ENCODE peak calls at places on chromosomes 13 and 19, in four cellular contexts. U, M, G and H are unnamed samples.

GRCh38 chr13:74869846-74870245 is 612.1 kb downstream of the TBC1D4 start:
- DNase-seq in U (no peak), M (no peak), G (no peak), H (no peak)

GRCh38 chr13:24127116-24127631 is 33.3 kb upstream of the SPATA13 start:
- DNase-seq in U (no peak), M (no peak), G (no peak), H (no peak)

GRCh38 chr13:95833713-95834112 is 156.8 kb downstream of the DNAJC3 start:
- DNase-seq in U (no peak), M (no peak), G (no peak), H (no peak)

GRCh38 chr13:40518481-40518882 is 148.0 kb downstream of the FOXO1 start:
- DNase-seq in U (no peak), M (peak), G (no peak), H (no peak)

GRCh38 chr19:52603558-52604207 is 33.6 kb downstream of the ZNF701 start:
- DNase-seq in U (no peak), M (no peak), G (no peak), H (no peak)

GRCh38 chr13:39942901-39943273 is 287.4 kb downstream of the COG6 start:
- DNase-seq in U (peak), M (no peak), G (peak), H (peak)

GRCh38 chr19:32176591-32176990 is 168.8 kb upstream of the ZNF507 start:
- DNase-seq in U (no peak), M (no peak), G (no peak), H (no peak)

GRCh38 chr13:99987180-99988047 is 5.8 kb downstream of the ZIC2 start:
- DNase-seq in U (no peak), M (no peak), G (no peak), H (no peak)

GRCh38 chr19:32649751-32650150 is 25.2 kb downstream of the ANKRD27 start:
- DNase-seq in U (no peak), M (no peak), G (no peak), H (no peak)

GRCh38 chr19:15551183-15552004 is 43.1 kb downstream of the CYP4F22 start:
- DNase-seq in U (no peak), M (no peak), G (peak), H (no peak)

GRCh38 chr19:48372904-48373303 is 8.7 kb downstream of the SYNGR4 start:
- DNase-seq in U (no peak), M (peak), G (no peak), H (no peak)

GRCh38 chr19:13163609-13164364 is 13.6 kb downstream of the IER2 start:
- DNase-seq in U (peak), M (peak), G (peak), H (peak)

GRCh38 chr13:107678075-107678689 is 537.2 kb downstream of the LIG4 start:
- DNase-seq in U (no peak), M (no peak), G (no peak), H (no peak)

GRCh38 chr19:51551673-51552440 is 19.2 kb upstream of the ZNF175 start:
- DNase-seq in U (no peak), M (no peak), G (no peak), H (no peak)

GRCh38 chr13:41916173-41916954 is 44.5 kb downstream of the VWA8 start:
- DNase-seq in U (no peak), M (no peak), G (no peak), H (no peak)

GRCh38 chr13:114124921-114125320 is 7.5 kb downstream of the RASA3 start:
- DNase-seq in U (no peak), M (no peak), G (no peak), H (no peak)

GRCh38 chr13:90613076-90613795 is 734.3 kb upstream of the MIR17HG start:
- DNase-seq in U (no peak), M (no peak), G (no peak), H (no peak)

GRCh38 chr19:45100797-45101196 is 7.8 kb downstream of the PPP1R37 start:
- DNase-seq in U (no peak), M (no peak), G (no peak), H (no peak)

GRCh38 chr13:43019811-43020210 is 3.6 kb upstream of the DNAJC15 start:
- DNase-seq in U (no peak), M (no peak), G (no peak), H (no peak)

GRCh38 chr13:80196756-80197155 is 144.2 kb downstream of the SPRY2 start:
- DNase-seq in U (no peak), M (no peak), G (no peak), H (no peak)

GRCh38 chr13:25292301-25292700 is 5.0 kb upstream of the MTMR6 start:
- DNase-seq in U (no peak), M (no peak), G (no peak), H (no peak)

GRCh38 chr19:2420490-2420889 is 6.9 kb downstream of the TIMM13 start:
- DNase-seq in U (no peak), M (no peak), G (no peak), H (no peak)

GRCh38 chr19:50720921-50721291 is 1.3 kb upstream of the SHANK1 start:
- DNase-seq in U (no peak), M (peak), G (no peak), H (no peak)

GRCh38 chr13:23461544-23461943 is 28.0 kb upstream of the SACS start:
- DNase-seq in U (no peak), M (no peak), G (no peak), H (no peak)

GRCh38 chr13:95354156-95354555 is 52.9 kb upstream of the ABCC4 start:
- DNase-seq in U (no peak), M (no peak), G (no peak), H (no peak)

GRCh38 chr13:105908581-105908980 is 626.9 kb downstream of the EFNB2 start:
- DNase-seq in U (no peak), M (no peak), G (no peak), H (no peak)

GRCh38 chr13:99974296-99974938 is 2.9 kb upstream of the ZIC5 start:
- DNase-seq in U (no peak), M (no peak), G (peak), H (no peak)

GRCh38 chr13:32267836-32268439 is 47.2 kb downstream of the ZAR1L start:
- DNase-seq in U (peak), M (no peak), G (no peak), H (no peak)

GRCh38 chr19:56856822-56857221 is 16.3 kb upstream of the PEG3 start:
- DNase-seq in U (no peak), M (no peak), G (no peak), H (no peak)

GRCh38 chr13:19713186-19713965 is 69.4 kb downstream of the PSPC1 start:
- DNase-seq in U (no peak), M (no peak), G (no peak), H (no peak)

DNA sequence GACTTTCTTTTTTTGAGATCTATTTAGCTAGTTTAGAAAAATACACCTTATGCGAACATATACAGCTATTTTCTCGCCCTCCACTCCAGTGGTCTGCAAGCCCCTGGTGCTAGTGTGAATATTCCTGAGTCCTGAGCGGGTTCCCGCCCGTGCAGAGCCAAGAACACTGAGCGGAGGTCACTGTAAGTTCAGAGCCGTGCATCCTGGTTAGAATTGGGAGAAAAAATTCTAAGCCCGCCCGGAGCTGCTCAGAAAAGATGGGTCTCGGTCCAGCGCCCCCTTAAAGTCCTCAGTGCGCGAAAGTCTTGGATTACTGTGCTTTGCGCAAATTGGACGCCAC is 117.7 kb downstream of the KCNRG start:
- DNase-seq in U (peak), M (no peak), G (no peak), H (no peak)
- H3K4me3 ChIP-seq in U (no peak), M (no peak), G (no peak), H (no peak)

GRCh38 chr19:38394488-38394887 is 6.0 kb downstream of the SPRED3 start:
- DNase-seq in U (no peak), M (no peak), G (no peak), H (no peak)
- H3K4me3 ChIP-seq in U (no peak), M (no peak), G (no peak), H (peak)

GRCh38 chr19:35928507-35928906 is 7.7 kb upstream of the LRFN3 start:
- DNase-seq in U (no peak), M (no peak), G (no peak), H (no peak)

GRCh38 chr19:35935911-35936737 is at the start of gene LRFN3:
- DNase-seq in U (peak), M (peak), G (peak), H (peak)

GRCh38 chr19:35931161-35931873 is 4.9 kb upstream of the LRFN3 start:
- DNase-seq in U (peak), M (peak), G (peak), H (peak)

GRCh38 chr19:35931874-35932202 is 4.3 kb upstream of the LRFN3 start:
- DNase-seq in U (no peak), M (no peak), G (no peak), H (no peak)

GRCh38 chr19:35932291-35932936 is 3.8 kb upstream of the LRFN3 start:
- DNase-seq in U (no peak), M (no peak), G (no peak), H (no peak)
- H3K4me3 ChIP-seq in U (no peak), M (peak), G (no peak), H (no peak)

GRCh38 chr13:27920677-27921420 is 1.0 kb downstream of the PDX1 start:
- DNase-seq in U (peak), M (no peak), G (no peak), H (no peak)

GRCh38 chr13:27918918-27919255 is 913 bp upstream of the PDX1 start:
- DNase-seq in U (peak), M (no peak), G (no peak), H (no peak)

GRCh38 chr13:27921421-27921960 is 1.7 kb downstream of the PDX1 start:
- DNase-seq in U (peak), M (no peak), G (no peak), H (no peak)

GRCh38 chr13:27919299-27919933 is 384 bp upstream of the PDX1 start:
- DNase-seq in U (no peak), M (no peak), G (no peak), H (no peak)

GRCh38 chr13:27919934-27920676 is at the start of gene PDX1:
- DNase-seq in U (peak), M (no peak), G (no peak), H (no peak)
- H3K4me3 ChIP-seq in U (peak), M (peak), G (no peak), H (peak)

GRCh38 chr19:38304866-38305429 is 897 bp downstream of the C19orf33 start:
- DNase-seq in U (peak), M (no peak), G (no peak), H (no peak)
- H3K4me3 ChIP-seq in U (no peak), M (no peak), G (no peak), H (peak)

DNA sequence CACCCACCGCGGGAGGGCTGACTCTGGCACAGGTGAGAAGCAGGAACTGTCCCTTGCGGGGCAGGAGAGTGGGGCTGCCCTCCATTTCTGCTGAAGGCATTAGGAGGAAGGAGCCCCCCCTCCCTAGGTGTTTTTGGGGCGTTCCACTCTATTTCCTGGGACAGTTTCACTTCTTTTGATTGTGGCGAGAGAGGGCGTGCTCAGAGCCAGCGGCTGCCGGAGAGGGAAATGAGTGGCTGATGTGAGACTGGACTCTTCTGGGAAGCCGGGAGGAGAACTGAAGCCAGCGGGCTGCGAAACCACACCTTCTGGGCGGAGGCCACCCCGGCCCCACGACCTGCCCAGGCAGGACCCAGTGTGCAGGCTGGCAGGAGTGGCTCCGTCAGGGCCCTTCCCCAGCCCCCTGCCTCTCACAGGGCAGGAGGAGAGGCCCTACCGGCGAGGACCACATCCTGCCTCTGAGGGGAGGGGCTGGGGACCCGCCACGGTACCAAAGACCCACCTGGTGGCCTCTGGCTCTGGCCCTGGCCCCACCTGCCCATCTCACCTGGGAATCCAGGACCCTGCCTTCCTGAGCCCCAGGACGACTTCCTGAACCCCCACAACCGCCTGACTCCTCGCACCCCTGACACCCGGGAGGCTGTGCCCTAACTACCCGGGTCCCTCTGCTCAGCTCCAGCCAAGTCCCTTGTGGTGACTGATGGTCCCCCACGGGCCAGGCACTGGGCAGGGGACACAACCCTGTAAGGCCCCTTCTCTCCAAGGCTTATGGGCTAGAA is 25.9 kb downstream of the MPND start:
- DNase-seq in U (no peak), M (peak), G (no peak), H (no peak)
- H3K4me3 ChIP-seq in U (no peak), M (peak), G (peak), H (peak)

DNA sequence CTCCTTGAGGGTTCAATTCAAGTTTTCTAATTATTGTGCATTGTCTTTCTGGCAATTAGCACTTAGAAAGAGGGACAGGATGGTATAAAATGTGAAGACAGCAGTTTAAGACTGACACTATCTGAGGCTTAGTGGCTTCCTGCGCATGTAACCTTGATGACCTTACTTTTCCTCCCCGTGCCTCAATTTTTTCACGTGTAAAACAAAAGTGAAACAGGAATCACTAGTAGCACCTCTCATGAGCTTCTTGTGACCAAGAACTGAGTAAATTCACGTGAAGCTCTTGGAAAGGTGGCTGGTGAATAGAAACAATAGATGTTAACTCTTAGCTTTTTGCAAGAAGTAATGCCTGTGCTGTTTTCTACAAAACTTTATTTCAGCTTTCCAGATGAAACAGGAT is 233.9 kb downstream of the LMO7 start:
- DNase-seq in U (no peak), M (no peak), G (no peak), H (no peak)
- H3K4me3 ChIP-seq in U (no peak), M (peak), G (no peak), H (peak)

GRCh38 chr19:55418185-55418584 is 10.6 kb upstream of the UBE2S start:
- DNase-seq in U (peak), M (no peak), G (no peak), H (no peak)

GRCh38 chr19:55424518-55424917 is 16.9 kb upstream of the UBE2S start:
- DNase-seq in U (no peak), M (no peak), G (no peak), H (no peak)

GRCh38 chr19:55419089-55419488 is 11.5 kb upstream of the UBE2S start:
- DNase-seq in U (no peak), M (no peak), G (no peak), H (no peak)

GRCh38 chr19:55423225-55423967 is 15.8 kb upstream of the UBE2S start:
- DNase-seq in U (no peak), M (no peak), G (no peak), H (no peak)

GRCh38 chr19:55419624-55420236 is 12.1 kb upstream of the UBE2S start:
- DNase-seq in U (no peak), M (no peak), G (no peak), H (no peak)
- H3K4me3 ChIP-seq in U (no peak), M (no peak), G (no peak), H (no peak)